ENCODE peak calls at places on chromosomes 1 and 21, in six cellular contexts. P is PC-3, X is neural progenitor cell, E is GM23248, N is GM23338, K is SK-N-SH. A is an unnamed sample. For H3K79me2 and H3F3A, the result is how much of the 10 kb centered on the place peaks cover.

GRCh38 chr1:45767035-45767434 is 16.6 kb upstream of the IPP start:
- DNase-seq in P (peak), X (no peak), E (peak), N (no peak), K (no peak), A (no peak)

GRCh38 chr1:228494044-228494353 is 6.8 kb downstream of the RNF187 start:
- DNase-seq in P (no peak), X (no peak), E (no peak), N (no peak), K (no peak), A (no peak)

GRCh38 chr1:212608956-212609700 is 567 bp downstream of the ATF3 start:
- DNase-seq in P (peak), X (peak), E (peak), N (peak), K (peak), A (peak)

GRCh38 chr21:38688068-38688467 is 117.7 kb upstream of the ETS2 start:
- DNase-seq in P (no peak), X (no peak), E (no peak), N (no peak), K (no peak), A (no peak)

GRCh38 chr21:29436143-29436542 is 137.4 kb downstream of the BACH1 start:
- DNase-seq in P (no peak), X (no peak), E (no peak), N (peak), K (no peak), A (no peak)

GRCh38 chr1:157289424-157290105 is 151.4 kb upstream of the ETV3 start:
- DNase-seq in P (no peak), X (no peak), E (no peak), N (no peak), K (no peak), A (no peak)

GRCh38 chr1:18989176-18989799 is 32.8 kb upstream of the IFFO2 start:
- DNase-seq in P (no peak), X (no peak), E (no peak), N (no peak), K (no peak), A (no peak)

GRCh38 chr1:207763972-207764371 is 12.1 kb downstream of the CD46 start:
- DNase-seq in P (no peak), X (no peak), E (no peak), N (no peak), K (no peak), A (no peak)

GRCh38 chr21:36212513-36212780 is 55.8 kb downstream of the DOP1B start:
- DNase-seq in P (no peak), X (no peak), E (no peak), N (no peak), K (no peak), A (no peak)

GRCh38 chr21:15022608-15023261 is 42.1 kb downstream of the NRIP1 start:
- DNase-seq in P (no peak), X (no peak), E (peak), N (no peak), K (no peak), A (no peak)

GRCh38 chr1:236023926-236024565 is 40.8 kb downstream of the NID1 start:
- DNase-seq in P (peak), X (no peak), E (no peak), N (no peak), K (no peak), A (no peak)

GRCh38 chr1:209879539-209879938 is 51.8 kb downstream of the UTP25 start:
- DNase-seq in P (peak), X (no peak), E (peak), N (no peak), K (peak), A (no peak)

GRCh38 chr1:58857673-58858343 is 74.0 kb upstream of the JUN start:
- DNase-seq in P (no peak), X (no peak), E (no peak), N (no peak), K (no peak), A (peak)

GRCh38 chr1:149885364-149886111 is 13.8 kb upstream of the BOLA1 start:
- DNase-seq in P (peak), X (peak), E (peak), N (peak), K (peak), A (peak)
- H3K79me2 ChIP-seq in P (under half), X (under half), E (under half), N (under half), K (under half), A (under half)

GRCh38 chr1:14580986-14581385 is 17.5 kb upstream of the KAZN start:
- DNase-seq in P (no peak), X (no peak), E (no peak), N (no peak), K (no peak), A (no peak)
- TF ChIP-seq EZH2phosphoT487 in P (no peak), X (no peak), E (no peak), N (no peak), K (no peak), A (no peak)

DNA sequence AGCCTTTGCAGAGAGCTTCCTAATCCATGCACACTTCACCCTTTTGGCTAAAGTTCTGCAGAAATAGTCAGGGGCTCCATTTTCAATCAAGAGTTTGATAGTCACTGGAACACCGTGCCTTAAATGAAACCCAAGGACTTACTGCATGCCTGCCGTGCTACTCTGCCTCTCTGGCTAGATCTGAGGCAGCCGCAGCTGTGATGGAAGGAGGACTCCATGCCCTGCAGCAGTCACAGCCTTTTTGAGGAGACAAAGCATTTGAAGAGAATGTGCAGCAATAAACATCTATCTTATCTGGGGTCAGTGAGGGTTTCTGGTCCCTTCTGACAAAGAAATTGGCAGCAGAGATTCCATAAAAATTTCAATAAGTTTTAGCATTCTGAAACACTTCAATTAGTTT is 78.1 kb downstream of the BCAR3 start:
- DNase-seq in P (no peak), X (no peak), E (no peak), N (no peak), K (no peak), A (no peak)
- H3F3A ChIP-seq in P (under half), X (under half), E (half or more), N (under half), K (under half), A (under half)

GRCh38 chr1:6349254-6349943 is 44.2 kb downstream of the ACOT7 start:
- DNase-seq in P (no peak), X (no peak), E (no peak), N (no peak), K (no peak), A (no peak)

GRCh38 chr1:6351480-6352137 is 42.0 kb downstream of the ACOT7 start:
- DNase-seq in P (no peak), X (no peak), E (no peak), N (no peak), K (no peak), A (no peak)

GRCh38 chr1:6352138-6352563 is 41.4 kb downstream of the ACOT7 start:
- DNase-seq in P (peak), X (no peak), E (no peak), N (peak), K (no peak), A (no peak)

GRCh38 chr1:6348511-6349191 is 44.9 kb downstream of the ACOT7 start:
- DNase-seq in P (peak), X (peak), E (no peak), N (no peak), K (no peak), A (no peak)

DNA sequence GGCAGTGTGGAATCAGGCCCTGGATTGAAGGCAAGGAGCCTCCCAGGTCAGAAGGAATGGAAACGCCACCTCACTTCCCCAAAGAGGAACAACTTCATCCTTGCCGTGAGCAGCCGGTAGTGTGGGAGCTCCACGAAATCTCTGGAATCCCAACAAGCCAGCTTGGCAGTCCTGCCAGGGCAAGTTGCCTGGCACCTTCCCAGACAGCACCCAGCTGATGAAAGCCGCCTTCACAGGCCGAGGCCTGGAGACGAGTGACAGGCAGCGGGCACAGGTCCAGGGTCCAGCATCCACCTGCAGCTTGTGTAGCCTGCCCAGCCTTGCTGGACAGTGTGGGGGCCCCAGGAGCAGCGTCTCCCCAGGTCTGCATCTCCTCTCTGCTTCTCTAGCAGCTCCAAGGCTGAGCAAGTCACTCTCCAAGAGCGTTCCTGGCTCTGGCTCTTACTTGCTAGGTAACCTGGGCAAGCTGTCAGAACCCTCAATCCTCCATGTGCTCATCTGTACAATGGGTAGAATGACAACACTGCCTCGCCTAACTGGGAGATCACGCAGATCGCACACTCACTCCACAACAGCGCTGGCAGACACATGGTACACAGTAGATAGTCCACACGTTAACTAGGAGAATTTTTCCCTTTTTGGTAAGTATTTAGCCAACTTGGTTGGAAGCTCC is 43.0 kb downstream of the ACOT7 start:
- DNase-seq in P (peak), X (no peak), E (no peak), N (no peak), K (peak), A (no peak)
- H3K79me2 ChIP-seq in P (half or more), X (under half), E (under half), N (under half), K (under half), A (under half)

GRCh38 chr1:201125805-201126204 is 1.2 kb downstream of the ASCL5 start:
- DNase-seq in P (no peak), X (no peak), E (no peak), N (no peak), K (no peak), A (no peak)
- TF ChIP-seq EZH2phosphoT487 in P (no peak), X (no peak), E (no peak), N (no peak), K (no peak), A (no peak)

DNA sequence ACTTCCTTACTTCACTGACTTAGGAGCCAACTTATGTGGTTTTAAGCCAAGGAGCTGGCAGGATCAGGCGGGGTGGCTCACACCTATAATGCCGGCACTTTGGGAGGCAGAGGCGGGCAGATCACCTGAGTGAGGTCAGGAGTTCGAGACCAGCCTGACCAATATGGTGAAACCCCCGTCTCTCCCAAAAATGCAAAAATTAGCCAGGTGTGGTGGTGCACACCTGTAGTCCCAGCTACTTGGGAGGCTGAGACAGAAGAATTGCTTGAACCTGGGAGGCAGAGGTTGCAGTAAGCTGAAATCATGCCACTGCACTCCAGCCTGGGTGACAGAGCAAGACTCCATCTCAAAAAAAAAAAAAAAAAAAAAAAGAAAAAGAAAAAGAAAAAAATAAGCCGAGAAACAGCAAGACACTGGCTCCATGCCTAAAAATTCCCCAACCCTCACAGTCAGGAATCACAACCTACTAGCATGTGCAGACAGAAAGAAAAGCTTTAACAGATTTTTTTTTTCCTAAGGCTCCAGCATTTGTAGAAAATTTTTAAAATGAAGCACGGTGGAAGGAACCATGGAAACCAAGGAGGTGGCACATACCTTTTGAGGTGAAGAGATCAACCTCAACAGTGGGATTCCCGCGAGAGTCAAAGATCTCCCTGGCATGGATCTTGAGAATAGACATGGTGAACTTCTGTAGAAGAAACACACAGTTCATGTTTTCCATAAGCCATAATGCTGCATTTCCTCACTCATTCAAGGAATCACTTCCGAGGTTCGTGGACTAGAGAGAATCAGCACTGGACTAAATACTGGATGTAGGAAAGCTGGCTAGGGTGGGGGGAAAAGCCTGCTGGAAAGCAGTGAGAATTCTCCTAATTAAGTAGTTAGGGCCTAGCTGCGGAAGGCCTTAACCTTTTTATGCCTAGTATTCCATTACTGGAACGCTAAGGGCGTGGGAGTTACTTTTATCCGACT is 4.0 kb downstream of the ENO1 start:
- DNase-seq in P (no peak), X (no peak), E (peak), N (no peak), K (no peak), A (no peak)
- H3F3A ChIP-seq in P (half or more), X (half or more), E (half or more), N (half or more), K (half or more), A (under half)

GRCh38 chr1:217626321-217626720 is 4.6 kb downstream of the GPATCH2 start:
- DNase-seq in P (no peak), X (no peak), E (no peak), N (no peak), K (no peak), A (no peak)

GRCh38 chr1:217622042-217622441 is 8.8 kb downstream of the GPATCH2 start:
- DNase-seq in P (no peak), X (no peak), E (no peak), N (no peak), K (no peak), A (no peak)

GRCh38 chr1:217630711-217631591 is at the start of the genes GPATCH2 and SPATA17:
- DNase-seq in P (peak), X (peak), E (peak), N (peak), K (peak), A (peak)

DNA sequence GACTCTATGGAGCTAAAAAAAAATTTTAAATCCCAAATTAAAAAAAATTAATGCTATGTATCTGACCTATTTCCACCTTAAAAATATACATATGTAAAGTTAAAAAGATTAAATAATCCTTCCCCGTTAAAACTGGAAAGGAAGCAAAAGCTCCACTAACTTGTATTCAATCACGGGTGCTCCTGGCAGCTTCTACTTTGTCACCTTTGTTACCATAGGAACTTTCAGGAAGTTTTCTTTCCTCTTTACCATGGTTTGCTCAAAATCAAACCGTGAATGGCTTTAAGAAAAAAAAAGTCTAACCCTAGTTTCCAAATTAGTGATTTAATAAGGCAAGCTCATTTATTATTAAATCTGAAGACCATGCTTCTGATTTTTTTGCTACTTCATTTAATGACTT is 3.5 kb downstream of the GPATCH2 start:
- DNase-seq in P (no peak), X (no peak), E (no peak), N (no peak), K (no peak), A (no peak)
- H3K79me2 ChIP-seq in P (half or more), X (half or more), E (half or more), N (half or more), K (half or more), A (half or more)

DNA sequence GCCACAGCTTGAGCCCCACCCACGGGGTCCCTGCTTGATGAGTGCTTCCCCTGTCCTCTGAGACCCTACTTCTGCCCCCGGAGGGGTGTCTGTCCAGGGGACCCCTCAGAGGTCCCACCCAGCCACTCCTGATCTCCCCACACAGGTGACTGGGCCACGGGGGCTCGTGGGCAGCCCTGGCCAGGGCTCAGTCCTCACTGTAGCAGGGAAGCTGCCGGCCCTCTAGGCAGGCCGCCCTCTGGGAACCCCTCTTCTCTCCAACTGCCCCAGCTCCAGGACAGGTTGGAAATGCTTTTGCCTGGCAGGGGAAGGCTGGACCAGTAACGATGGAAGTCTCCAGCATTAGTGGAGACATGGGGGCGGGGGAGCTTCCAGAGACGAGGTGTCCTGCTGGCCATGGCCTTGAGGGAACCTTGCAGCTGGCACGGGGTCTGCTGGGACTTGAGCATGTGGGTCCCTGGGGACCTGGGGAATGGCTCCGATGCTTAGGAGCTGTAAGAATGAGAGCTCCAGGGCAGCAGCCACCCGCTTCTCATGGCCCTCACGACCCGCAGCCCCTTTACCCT is 3.1 kb upstream of the FNDC10 start:
- DNase-seq in P (no peak), X (no peak), E (no peak), N (no peak), K (peak), A (no peak)
- TF ChIP-seq EZH2phosphoT487 in P (no peak), X (no peak), E (no peak), N (no peak), K (no peak), A (no peak)

GRCh38 chr21:34841154-34841553 is 172.4 kb downstream of the CLIC6 start:
- DNase-seq in P (no peak), X (no peak), E (no peak), N (no peak), K (no peak), A (no peak)
- H3F3A ChIP-seq in P (under half), X (under half), E (half or more), N (under half), K (under half), A (under half)